ENCODE peak calls at places on chromosomes 2 and 18, in seven cellular contexts. X, J, D, U, V, M and G are unnamed samples.
A peak's percentile ranks its signal among the peaks of the same experiment; 100 is the strongest.

GRCh38 chr2:239444626-239445625 is 44.1 kb upstream of the HDAC4 start:
- DNase-seq in X (no peak), D (no peak), M (no peak), U (no peak), J (no peak), V (no peak), G (no peak)

GRCh38 chr2:205868773-205869333 is 186.6 kb downstream of the NRP2 start:
- DNase-seq in X (no peak), J (no peak), V (no peak), D (no peak), U (no peak), M (no peak), G (peak; percentile 22)

GRCh38 chr2:148534416-148535205 is 109.9 kb upstream of the EPC2 start:
- DNase-seq in X (no peak), U (no peak), V (no peak), M (peak; percentile 30), J (peak; percentile 77), D (no peak), G (no peak)

GRCh38 chr2:9149388-9149660 is 57.3 kb upstream of the ASAP2 start:
- DNase-seq in X (no peak), D (no peak), M (no peak), U (no peak), V (no peak), J (no peak), G (no peak)

GRCh38 chr2:222518570-222519381 is 94.4 kb downstream of the SGPP2 start:
- DNase-seq in D (no peak), J (peak; percentile 7), V (no peak), X (no peak), U (no peak), M (no peak), G (no peak)

GRCh38 chr2:192814376-192814775 is 619.6 kb upstream of the TMEFF2 start:
- DNase-seq in U (no peak), V (no peak), D (no peak), M (no peak), J (no peak), X (no peak), G (no peak)

GRCh38 chr2:133780099-133780996 is 212.1 kb upstream of the NCKAP5 start:
- DNase-seq in J (peak; percentile 86), V (no peak), U (peak; percentile 78), D (no peak), M (peak; percentile 46), X (peak; percentile 32), G (peak; percentile 22)

GRCh38 chr2:172869861-172870260 is 134.2 kb downstream of the RAPGEF4 start:
- DNase-seq in J (no peak), V (no peak), D (no peak), X (no peak), U (no peak), M (no peak), G (no peak)

GRCh38 chr18:67730884-67731283 is 214.4 kb upstream of the DSEL start:
- DNase-seq in D (no peak), J (no peak), V (no peak), M (no peak), U (no peak), X (no peak), G (no peak)

GRCh38 chr2:102032368-102033027 is 40.7 kb downstream of the IL1R2 start:
- DNase-seq in V (no peak), X (no peak), M (no peak), J (no peak), D (no peak), U (no peak), G (no peak)

GRCh38 chr2:42967959-42968674 is 175.7 kb upstream of the HAAO start:
- DNase-seq in J (no peak), M (no peak), V (no peak), D (no peak), X (no peak), U (no peak), G (no peak)

GRCh38 chr2:35495182-35495581 is 860.4 kb upstream of the CRIM1 start:
- DNase-seq in X (no peak), D (no peak), V (no peak), J (no peak), M (no peak), U (no peak), G (no peak)

GRCh38 chr2:169131587-169132512 is 62.5 kb downstream of the DHRS9 start:
- DNase-seq in V (no peak), M (no peak), U (no peak), D (no peak), X (peak; percentile 62), J (no peak), G (peak; percentile 60)

GRCh38 chr2:69830045-69830905 is 815 bp downstream of the GMCL1 start:
- DNase-seq in X (peak; percentile 37), U (peak; percentile 20), V (peak; percentile 48), D (no peak), J (peak; percentile 85), M (peak; percentile 38), G (peak; percentile 33)

GRCh38 chr18:48952287-48953095 is 1.7 kb upstream of the SMAD7 start:
- DNase-seq in J (peak; percentile 92), X (peak; percentile 71), M (peak; percentile 77), D (peak; percentile 54), U (peak; percentile 66), V (peak; percentile 57), G (peak; percentile 65)

GRCh38 chr2:65481961-65482360 is 49.6 kb upstream of the SPRED2 start:
- DNase-seq in M (no peak), X (no peak), J (no peak), U (no peak), D (no peak), V (no peak), G (no peak)

GRCh38 chr2:215461836-215462532 is 26.1 kb upstream of the FN1 start:
- DNase-seq in X (no peak), M (no peak), V (no peak), U (no peak), J (no peak), D (no peak), G (no peak)

GRCh38 chr2:140643761-140644187 is 1487.0 kb downstream of the LRP1B start:
- DNase-seq in M (no peak), V (no peak), D (no peak), U (no peak), J (no peak), X (no peak), G (no peak)

GRCh38 chr18:54850598-54850997 is 22.3 kb downstream of the RAB27B start:
- DNase-seq in J (no peak), D (no peak), M (no peak), U (no peak), X (no peak), V (no peak), G (no peak)

GRCh38 chr18:54848121-54848520 is 19.8 kb downstream of the RAB27B start:
- DNase-seq in J (no peak), X (no peak), M (no peak), D (no peak), V (no peak), U (no peak), G (no peak)

GRCh38 chr18:54856105-54856504 is 27.8 kb downstream of the RAB27B start:
- DNase-seq in M (no peak), U (no peak), J (no peak), D (no peak), V (no peak), X (no peak), G (no peak)

GRCh38 chr18:54849683-54850082 is 21.4 kb downstream of the RAB27B start:
- DNase-seq in X (no peak), V (no peak), U (no peak), M (no peak), D (no peak), J (no peak), G (no peak)

DNA sequence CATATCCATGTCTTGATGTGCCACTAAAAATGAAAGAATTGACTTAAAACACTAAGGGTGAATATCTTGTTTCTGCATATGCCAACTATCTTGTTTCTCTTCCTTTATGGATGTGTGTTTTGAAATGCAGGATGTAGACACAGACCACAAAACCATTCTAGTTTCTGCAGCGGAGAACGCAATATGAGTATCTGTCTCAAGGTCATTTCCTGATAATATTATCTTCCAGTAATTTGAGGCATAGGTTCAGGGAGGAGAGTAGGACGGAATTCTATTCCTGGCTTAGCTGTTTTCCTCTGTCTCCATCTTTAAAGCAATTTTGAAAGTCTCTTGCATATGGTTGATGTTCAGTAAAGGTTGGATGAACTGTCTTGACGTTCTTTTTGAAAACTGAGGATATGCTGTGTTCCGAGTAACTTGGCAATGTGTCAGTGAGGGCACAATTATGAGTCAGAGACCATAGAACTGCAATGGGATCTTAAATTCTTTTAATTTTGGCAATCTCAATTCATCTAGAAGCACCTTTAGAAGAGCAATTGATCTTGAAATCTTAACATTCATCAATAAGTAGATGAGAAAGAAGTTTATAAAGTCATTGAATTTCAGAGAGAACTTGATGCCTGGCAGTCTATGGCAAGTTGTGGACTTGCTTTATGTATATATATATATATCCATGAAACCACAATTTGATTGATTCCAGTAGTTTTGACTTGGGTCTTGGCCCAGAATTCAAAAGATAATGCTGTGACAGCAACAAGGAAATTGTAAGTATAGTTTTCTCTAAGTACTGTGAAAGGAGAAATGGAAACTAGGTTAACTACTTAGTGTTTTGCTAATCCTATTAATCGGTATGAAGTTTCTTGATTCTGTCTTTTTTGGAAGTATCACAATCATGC is 24.8 kb downstream of the RAB27B start:
- DNase-seq in X (no peak), D (no peak), J (no peak), U (no peak), V (no peak), M (no peak), G (no peak)
- TF ChIP-seq CTCF in X (no peak), D (no peak), J (no peak), U (no peak), V (no peak), M (no peak), G (no peak)

DNA sequence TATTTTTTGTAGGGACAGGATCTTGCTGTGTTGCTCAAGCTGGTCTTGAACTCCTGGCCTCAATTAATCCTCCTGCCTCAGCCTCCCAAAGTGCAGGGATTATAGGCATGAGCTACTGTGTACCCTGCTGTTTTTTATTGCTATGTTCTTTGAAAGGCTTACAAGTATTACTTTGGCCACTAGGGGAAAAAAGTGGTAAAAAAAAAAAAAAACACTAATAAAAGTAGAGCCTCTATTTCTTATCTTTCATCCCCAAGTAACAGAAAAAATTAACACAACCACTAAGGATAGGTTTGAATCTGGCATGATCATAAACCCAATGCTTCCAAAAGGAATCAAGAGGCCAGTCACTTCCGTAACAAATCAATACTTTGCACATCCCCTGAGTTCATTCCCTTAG is 11.6 kb downstream of the NOL10 start:
- DNase-seq in U (no peak), X (no peak), M (no peak), D (no peak), V (no peak), J (no peak), G (no peak)
- TF ChIP-seq CTCF in U (peak; percentile 57), X (no peak), M (peak; percentile 68), D (peak; percentile 34), V (no peak), J (peak; percentile 24), G (no peak)

DNA sequence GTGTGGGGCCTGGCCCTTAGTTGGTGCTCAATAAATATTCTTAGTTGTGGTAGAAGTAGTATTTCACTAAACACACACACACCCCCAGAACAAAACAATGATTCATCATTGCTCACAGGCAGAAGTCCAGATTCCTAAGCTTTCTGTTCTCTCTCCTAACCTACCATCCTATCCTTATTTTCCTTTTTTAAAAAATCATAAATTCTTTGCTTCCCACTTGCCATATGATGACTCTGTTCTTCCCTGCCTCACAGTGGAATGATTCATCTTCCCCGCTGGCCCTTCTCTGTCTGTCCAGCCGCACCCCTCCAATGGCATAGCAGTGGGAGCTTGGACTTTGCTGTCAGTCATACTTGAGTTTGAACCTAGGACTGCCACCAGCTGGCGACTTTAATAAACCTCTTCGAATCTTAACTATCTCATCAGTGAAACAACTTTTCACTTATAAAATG is 5.2 kb downstream of the EML6 start:
- DNase-seq in X (no peak), D (no peak), M (no peak), U (no peak), V (no peak), J (no peak), G (no peak)
- TF ChIP-seq CTCF in X (no peak), D (no peak), M (no peak), U (no peak), V (no peak), J (no peak), G (no peak)

GRCh38 chr2:157596992-157597681 is 31.5 kb downstream of the ACVR1C start:
- DNase-seq in V (peak; percentile 58), M (peak; percentile 78), J (peak; percentile 44), D (no peak), U (peak; percentile 39), X (peak; percentile 63), G (peak; percentile 50)
- TF ChIP-seq CTCF in V (peak; percentile 72), M (peak; percentile 38), J (peak; percentile 52), D (no peak), U (peak; percentile 65), X (peak; percentile 39), G (peak; percentile 57)